ENCODE peak calls at places on chromosomes 2 and 18, in seven cellular contexts. Y is MM.1S; V is PC-9; Z is CD8-positive, alpha-beta T cell; O is SK-N-SH; D is ascending aorta; P is GM23248. C is an unnamed sample.
A peak's percentile ranks its signal among the peaks of the same experiment; 100 is the strongest.

GRCh38 chr2:168998609-168999211 is 32.4 kb downstream of the ABCB11 start:
- DNase-seq in Y (no peak), V (no peak), Z (no peak), O (no peak), D (no peak), P (no peak), C (no peak)

GRCh38 chr2:73561422-73561821 is 80.8 kb downstream of the NAT8 start:
- DNase-seq in Y (no peak), V (peak; percentile 43), Z (no peak), O (no peak), D (no peak), P (no peak), C (no peak)

GRCh38 chr18:57648414-57648813 is 26.8 kb upstream of the NARS1 start:
- DNase-seq in Y (no peak), V (no peak), Z (no peak), O (no peak), D (no peak), P (no peak), C (no peak)

GRCh38 chr2:13558368-13558767 is 841.6 kb downstream of the TRIB2 start:
- DNase-seq in Y (peak; percentile 23), V (peak; percentile 83), Z (no peak), O (no peak), D (no peak), P (peak; percentile 48), C (no peak)

GRCh38 chr2:238701066-238701906 is 146.6 kb upstream of the TWIST2 start:
- DNase-seq in Y (no peak), V (no peak), Z (no peak), O (no peak), D (no peak), P (no peak), C (no peak)

GRCh38 chr2:217742276-217742675 is 260.5 kb downstream of the TNS1 start:
- DNase-seq in Y (no peak), V (no peak), Z (no peak), O (no peak), D (no peak), P (no peak), C (no peak)

GRCh38 chr18:57221084-57221483 is 74.2 kb downstream of the BOD1L2 start:
- DNase-seq in Y (no peak), V (no peak), Z (no peak), O (no peak), D (no peak), P (no peak), C (no peak)

GRCh38 chr2:37711308-37711731 is 39.9 kb upstream of the CDC42EP3 start:
- DNase-seq in Y (peak; percentile 83), V (peak; percentile 95), Z (peak; percentile 47), O (no peak), D (no peak), P (peak; percentile 92), C (no peak)

GRCh38 chr18:53553030-53553429 is 671.4 kb downstream of the MBD2 start:
- DNase-seq in Y (no peak), V (no peak), Z (no peak), O (no peak), D (no peak), P (no peak), C (no peak)

GRCh38 chr2:199765646-199766045 is 85.3 kb downstream of the FTCDNL1 start:
- DNase-seq in Y (no peak), V (no peak), Z (no peak), O (no peak), D (no peak), P (no peak), C (no peak)

GRCh38 chr18:8140841-8141501 is 468.3 kb upstream of the RAB12 start:
- DNase-seq in Y (no peak), V (no peak), Z (no peak), O (no peak), D (no peak), P (peak; percentile 92), C (no peak)

GRCh38 chr2:58972737-58973136 is 731.6 kb upstream of the FANCL start:
- DNase-seq in Y (no peak), V (peak; percentile 26), Z (no peak), O (peak; percentile 23), D (no peak), P (no peak), C (no peak)

GRCh38 chr2:96151595-96152300 is 6.5 kb upstream of the DUSP2 start:
- DNase-seq in Y (no peak), V (no peak), Z (no peak), O (peak; percentile 1), D (peak; percentile 43), P (no peak), C (no peak)

GRCh38 chr2:120538691-120539420 is 192.9 kb downstream of the INHBB start:
- DNase-seq in Y (no peak), V (peak; percentile 66), Z (no peak), O (no peak), D (no peak), P (no peak), C (no peak)

GRCh38 chr2:141260895-141261294 is 869.9 kb downstream of the LRP1B start:
- DNase-seq in Y (no peak), V (no peak), Z (no peak), O (no peak), D (no peak), P (no peak), C (no peak)

GRCh38 chr2:9335322-9335754 is 88.0 kb downstream of the ITGB1BP1 start:
- DNase-seq in Y (no peak), V (no peak), Z (no peak), O (no peak), D (peak; percentile 55), P (no peak), C (no peak)

GRCh38 chr2:9336209-9336533 is 87.2 kb downstream of the ITGB1BP1 start:
- DNase-seq in Y (no peak), V (no peak), Z (no peak), O (peak; percentile 72), D (no peak), P (no peak), C (peak; percentile 36)

GRCh38 chr2:9334722-9335121 is 88.6 kb downstream of the ITGB1BP1 start:
- DNase-seq in Y (no peak), V (no peak), Z (no peak), O (no peak), D (peak; percentile 50), P (no peak), C (no peak)

GRCh38 chr2:9337901-9338300 is 85.4 kb downstream of the ITGB1BP1 start:
- DNase-seq in Y (no peak), V (no peak), Z (no peak), O (no peak), D (no peak), P (no peak), C (no peak)

DNA sequence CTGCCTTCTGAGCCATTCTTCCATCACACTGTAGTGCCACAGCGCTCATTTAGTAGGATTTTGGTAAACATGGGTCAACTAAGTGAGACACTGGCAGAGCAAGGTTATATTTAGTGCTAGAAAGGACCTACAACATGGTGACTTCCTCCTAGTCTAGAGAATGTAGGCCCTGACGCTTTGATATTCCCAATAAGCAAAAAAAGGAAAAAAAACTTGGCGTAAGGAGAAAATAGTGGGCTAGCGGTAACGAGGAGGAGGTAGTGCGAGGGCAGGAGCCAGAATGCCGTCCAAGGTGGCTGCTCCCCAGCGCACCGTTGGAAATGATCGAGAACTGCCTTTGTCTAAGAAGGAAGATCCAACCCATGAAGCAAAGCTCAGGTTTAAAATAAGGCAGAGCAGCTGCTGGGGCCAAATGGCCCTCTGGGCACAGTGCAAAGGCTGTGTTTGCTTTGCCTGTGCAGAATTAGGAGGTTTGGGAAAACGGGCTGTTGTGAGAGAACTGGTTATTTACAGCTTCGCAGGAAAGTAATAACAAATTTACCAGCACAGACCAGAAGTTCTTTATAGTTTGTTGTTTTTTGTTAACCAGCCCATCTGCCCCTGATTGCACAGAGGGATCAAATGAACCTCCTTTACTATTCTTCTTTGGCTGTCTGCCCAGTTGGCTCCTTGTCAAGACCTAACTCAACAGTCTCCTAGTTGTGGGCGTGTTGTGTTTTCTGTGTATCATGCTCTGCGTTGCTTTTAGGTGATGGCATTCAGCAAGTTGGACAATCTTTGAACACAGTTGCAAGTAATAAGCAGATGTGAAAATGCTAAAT is 86.6 kb downstream of the ITGB1BP1 start:
- DNase-seq in Y (no peak), V (peak; percentile 78), Z (no peak), O (peak; percentile 84), D (peak; percentile 65), P (peak; percentile 87), C (peak; percentile 88)
- H3K4me3 ChIP-seq in Y (no peak overlapping the region), V (no peak overlapping the region), Z (no peak overlapping the region), O (no peak overlapping the region), D (no peak overlapping the region), P (no peak overlapping the region), C (no peak overlapping the region)

GRCh38 chr2:3914243-3914642 is 210.9 kb downstream of the DCDC2C start:
- DNase-seq in Y (no peak), V (no peak), Z (no peak), O (no peak), D (no peak), P (no peak), C (no peak)
- H3K4me1 ChIP-seq in Y (no peaks in the 10 kb centered on the region), V (no peaks in the 10 kb centered on the region), Z (no peaks in the 10 kb centered on the region), O (no peaks in the 10 kb centered on the region), D (no peaks in the 10 kb centered on the region), P (no peaks in the 10 kb centered on the region), C (no peaks in the 10 kb centered on the region)

GRCh38 chr2:128166954-128167353 is 76.0 kb downstream of the UGGT1 start:
- DNase-seq in Y (no peak), V (no peak), Z (no peak), O (no peak), D (no peak), P (no peak), C (no peak)

GRCh38 chr2:128170776-128171175 is 79.8 kb downstream of the UGGT1 start:
- DNase-seq in Y (no peak), V (no peak), Z (no peak), O (no peak), D (no peak), P (no peak), C (no peak)

GRCh38 chr2:128169933-128170709 is 79.1 kb downstream of the UGGT1 start:
- DNase-seq in Y (no peak), V (no peak), Z (no peak), O (no peak), D (no peak), P (no peak), C (no peak)

GRCh38 chr2:128169497-128169896 is 78.5 kb downstream of the UGGT1 start:
- DNase-seq in Y (no peak), V (no peak), Z (no peak), O (no peak), D (no peak), P (peak; percentile 19), C (no peak)

DNA sequence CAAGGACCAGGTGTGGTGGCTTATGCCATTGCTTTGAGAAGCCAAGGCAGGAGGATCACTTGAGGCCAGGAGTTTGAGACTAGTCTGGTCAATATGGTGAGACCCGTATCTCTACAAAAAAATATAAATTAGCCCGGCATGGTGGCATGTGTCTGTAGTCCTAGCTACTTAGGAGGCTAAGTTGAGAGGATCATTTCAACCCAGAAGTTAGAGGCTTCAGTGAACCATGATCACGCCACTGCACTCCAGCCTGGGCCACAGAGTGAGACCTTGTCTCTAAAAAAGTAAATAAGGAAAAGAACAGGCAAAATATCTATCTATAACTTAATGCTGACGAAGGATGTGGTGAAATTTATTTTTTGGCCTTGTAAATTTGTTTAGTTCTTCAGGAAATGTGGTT is 78.1 kb downstream of the UGGT1 start:
- DNase-seq in Y (no peak), V (no peak), Z (no peak), O (no peak), D (no peak), P (no peak), C (no peak)
- H3K36me3 ChIP-seq in Y (no peaks in the 10 kb centered on the region), V (peaks cover 58% of the 10 kb centered on the region), Z (peaks cover 39% of the 10 kb centered on the region), O (peaks cover 82% of the 10 kb centered on the region), D (peaks cover 54% of the 10 kb centered on the region), P (peaks cover 62% of the 10 kb centered on the region), C (peaks cover 3% of the 10 kb centered on the region)

GRCh38 chr2:134883552-134884293 is 34.9 kb upstream of the CCNT2 start:
- DNase-seq in Y (no peak), V (no peak), Z (no peak), O (no peak), D (no peak), P (no peak), C (no peak)

GRCh38 chr2:134884435-134884834 is 34.2 kb upstream of the CCNT2 start:
- DNase-seq in Y (no peak), V (no peak), Z (no peak), O (no peak), D (no peak), P (no peak), C (no peak)

GRCh38 chr2:134882773-134883172 is 35.8 kb upstream of the CCNT2 start:
- DNase-seq in Y (no peak), V (no peak), Z (no peak), O (no peak), D (no peak), P (no peak), C (no peak)
- H3K4me3 ChIP-seq in Y (no peak overlapping the region), V (no peak overlapping the region), Z (no peak overlapping the region), O (no peak overlapping the region), D (no peak overlapping the region), P (no peak overlapping the region), C (no peak overlapping the region)